ENCODE peak calls at places on chromosome 6, in seven cellular contexts. One of them, this sample, is unnamed.

GRCh38 chr6:34696189-34696738 is 303 bp downstream of the ILRUN start:
- DNase-seq in left ventricle myocardium superior: peak
- DNase-seq in substantia nigra: peak
- DNase-seq in caudate nucleus: no peak
- DNase-seq in heart right ventricle: peak
- DNase-seq in fibroblast of mammary gland: peak
- DNase-seq in activated CD8-positive, alpha-beta memory T cell treated with anti-CD3 and anti-CD28 coated beads, Interleukin-2, amount 50 U/mL, for 48 hours: no peak
- DNase-seq in this sample: no peak

GRCh38 chr6:19298422-19298821 is 538.7 kb upstream of the ID4 start:
- DNase-seq in left ventricle myocardium superior: no peak
- DNase-seq in heart right ventricle: no peak
- DNase-seq in caudate nucleus: no peak
- DNase-seq in activated CD8-positive, alpha-beta memory T cell treated with anti-CD3 and anti-CD28 coated beads, Interleukin-2, amount 50 U/mL, for 48 hours: no peak
- DNase-seq in substantia nigra: no peak
- DNase-seq in fibroblast of mammary gland: no peak
- DNase-seq in this sample: no peak

GRCh38 chr6:11350294-11350693 is 117.8 kb upstream of the NEDD9 start:
- DNase-seq in left ventricle myocardium superior: no peak
- DNase-seq in caudate nucleus: no peak
- DNase-seq in substantia nigra: no peak
- DNase-seq in fibroblast of mammary gland: peak
- DNase-seq in heart right ventricle: no peak
- DNase-seq in activated CD8-positive, alpha-beta memory T cell treated with anti-CD3 and anti-CD28 coated beads, Interleukin-2, amount 50 U/mL, for 48 hours: no peak
- DNase-seq in this sample: no peak

GRCh38 chr6:42727084-42727601 is 4.7 kb upstream of the PRPH2 start:
- DNase-seq in left ventricle myocardium superior: peak
- DNase-seq in fibroblast of mammary gland: no peak
- DNase-seq in caudate nucleus: no peak
- DNase-seq in heart right ventricle: peak
- DNase-seq in activated CD8-positive, alpha-beta memory T cell treated with anti-CD3 and anti-CD28 coated beads, Interleukin-2, amount 50 U/mL, for 48 hours: peak
- DNase-seq in substantia nigra: no peak
- DNase-seq in this sample: peak

GRCh38 chr6:28634758-28635546 is 109.3 kb downstream of the GPX5 start:
- DNase-seq in activated CD8-positive, alpha-beta memory T cell treated with anti-CD3 and anti-CD28 coated beads, Interleukin-2, amount 50 U/mL, for 48 hours: no peak
- DNase-seq in substantia nigra: no peak
- DNase-seq in caudate nucleus: peak
- DNase-seq in heart right ventricle: no peak
- DNase-seq in left ventricle myocardium superior: no peak
- DNase-seq in fibroblast of mammary gland: peak
- DNase-seq in this sample: no peak

GRCh38 chr6:136533487-136533886 is 16.7 kb downstream of the MAP7 start:
- DNase-seq in fibroblast of mammary gland: no peak
- DNase-seq in heart right ventricle: no peak
- DNase-seq in caudate nucleus: no peak
- DNase-seq in substantia nigra: no peak
- DNase-seq in left ventricle myocardium superior: no peak
- DNase-seq in activated CD8-positive, alpha-beta memory T cell treated with anti-CD3 and anti-CD28 coated beads, Interleukin-2, amount 50 U/mL, for 48 hours: no peak
- DNase-seq in this sample: no peak

GRCh38 chr6:54595844-54596243 is 250.7 kb upstream of the FAM83B start:
- DNase-seq in fibroblast of mammary gland: peak
- DNase-seq in left ventricle myocardium superior: no peak
- DNase-seq in heart right ventricle: no peak
- DNase-seq in substantia nigra: no peak
- DNase-seq in activated CD8-positive, alpha-beta memory T cell treated with anti-CD3 and anti-CD28 coated beads, Interleukin-2, amount 50 U/mL, for 48 hours: no peak
- DNase-seq in caudate nucleus: no peak
- DNase-seq in this sample: no peak

GRCh38 chr6:107728564-107728897 is 95.6 kb downstream of the SCML4 start:
- DNase-seq in caudate nucleus: no peak
- DNase-seq in activated CD8-positive, alpha-beta memory T cell treated with anti-CD3 and anti-CD28 coated beads, Interleukin-2, amount 50 U/mL, for 48 hours: no peak
- DNase-seq in fibroblast of mammary gland: no peak
- DNase-seq in substantia nigra: no peak
- DNase-seq in heart right ventricle: no peak
- DNase-seq in left ventricle myocardium superior: no peak
- DNase-seq in this sample: no peak

GRCh38 chr6:4133941-4134838 is 1.2 kb downstream of the ECI2 start:
- DNase-seq in caudate nucleus: no peak
- DNase-seq in activated CD8-positive, alpha-beta memory T cell treated with anti-CD3 and anti-CD28 coated beads, Interleukin-2, amount 50 U/mL, for 48 hours: no peak
- DNase-seq in fibroblast of mammary gland: peak
- DNase-seq in heart right ventricle: no peak
- DNase-seq in left ventricle myocardium superior: no peak
- DNase-seq in substantia nigra: no peak
- DNase-seq in this sample: no peak

GRCh38 chr6:168849459-168849858 is 404.2 kb downstream of the THBS2 start:
- DNase-seq in fibroblast of mammary gland: no peak
- DNase-seq in substantia nigra: no peak
- DNase-seq in caudate nucleus: no peak
- DNase-seq in activated CD8-positive, alpha-beta memory T cell treated with anti-CD3 and anti-CD28 coated beads, Interleukin-2, amount 50 U/mL, for 48 hours: no peak
- DNase-seq in left ventricle myocardium superior: no peak
- DNase-seq in heart right ventricle: no peak
- DNase-seq in this sample: no peak

GRCh38 chr6:137904822-137905617 is 38.0 kb downstream of the TNFAIP3 start:
- DNase-seq in left ventricle myocardium superior: no peak
- DNase-seq in heart right ventricle: peak
- DNase-seq in fibroblast of mammary gland: no peak
- DNase-seq in activated CD8-positive, alpha-beta memory T cell treated with anti-CD3 and anti-CD28 coated beads, Interleukin-2, amount 50 U/mL, for 48 hours: peak
- DNase-seq in substantia nigra: no peak
- DNase-seq in caudate nucleus: no peak
- DNase-seq in this sample: no peak

GRCh38 chr6:71250050-71250689 is 38.4 kb upstream of the OGFRL1 start:
- DNase-seq in heart right ventricle: no peak
- DNase-seq in fibroblast of mammary gland: peak
- DNase-seq in caudate nucleus: no peak
- DNase-seq in left ventricle myocardium superior: no peak
- DNase-seq in substantia nigra: no peak
- DNase-seq in activated CD8-positive, alpha-beta memory T cell treated with anti-CD3 and anti-CD28 coated beads, Interleukin-2, amount 50 U/mL, for 48 hours: no peak
- DNase-seq in this sample: no peak